ENCODE peak calls at places on chromosomes 13 and 19, in eight cellular contexts. L, D, Z, X, P, R, Q and C are unnamed samples.
A peak's percentile ranks its signal among the peaks of the same experiment; 100 is the strongest.

GRCh38 chr13:61247149-61247936 is 168.3 kb downstream of the PCDH20 start:
- DNase-seq in L (no peak), D (no peak), Z (no peak), X (no peak), P (no peak), R (no peak), Q (no peak), C (peak; percentile 28)

GRCh38 chr19:38725469-38726283 is 18.6 kb downstream of the CAPN12 start:
- DNase-seq in L (no peak), D (no peak), Z (no peak), X (no peak), P (no peak), R (no peak), Q (no peak), C (no peak)

GRCh38 chr19:48895226-48895625 is 3.3 kb downstream of the TULP2 start:
- DNase-seq in L (no peak), D (no peak), Z (no peak), X (no peak), P (no peak), R (no peak), Q (no peak), C (no peak)

GRCh38 chr19:16378291-16378889 is 53.8 kb downstream of the KLF2 start:
- DNase-seq in L (no peak), D (peak; percentile 43), Z (no peak), X (no peak), P (no peak), R (no peak), Q (no peak), C (no peak)

GRCh38 chr19:40467007-40467565 is 285 bp downstream of the SPTBN4 start:
- DNase-seq in L (no peak), D (peak; percentile 62), Z (no peak), X (no peak), P (no peak), R (no peak), Q (no peak), C (peak; percentile 33)

GRCh38 chr13:28707629-28708427 is 10.9 kb downstream of the SLC46A3 start:
- DNase-seq in L (no peak), D (no peak), Z (no peak), X (no peak), P (no peak), R (no peak), Q (no peak), C (no peak)

GRCh38 chr19:17673937-17674799 is 14.0 kb downstream of the UNC13A start:
- DNase-seq in L (no peak), D (no peak), Z (no peak), X (no peak), P (no peak), R (no peak), Q (no peak), C (no peak)

GRCh38 chr13:106455777-106456176 is 79.7 kb downstream of the EFNB2 start:
- DNase-seq in L (no peak), D (no peak), Z (no peak), X (no peak), P (no peak), R (no peak), Q (no peak), C (no peak)

GRCh38 chr13:108121406-108121805 is 93.9 kb downstream of the LIG4 start:
- DNase-seq in L (no peak), D (no peak), Z (no peak), X (no peak), P (no peak), R (no peak), Q (no peak), C (no peak)

GRCh38 chr13:41306271-41307150 is 4.6 kb upstream of the NAA16 start:
- DNase-seq in L (no peak), D (no peak), Z (no peak), X (no peak), P (no peak), R (no peak), Q (no peak), C (no peak)

GRCh38 chr13:48660356-48661076 is 6.8 kb downstream of the CYSLTR2 start:
- DNase-seq in L (no peak), D (no peak), Z (no peak), X (no peak), P (no peak), R (no peak), Q (no peak), C (no peak)